ENCODE peak calls at places on chromosomes 13 and 19, in five cellular contexts. One of them, this sample, is unnamed.

GRCh38 chr19:16782719-16783118 is 46.5 kb upstream of the SIN3B start:
- DNase-seq in A172: no peak
- DNase-seq in IMR-90: no peak
- DNase-seq in kidney tubule cell: no peak
- DNase-seq in NAMALWA: no peak
- DNase-seq in this sample: no peak

GRCh38 chr19:41936416-41936850 is 8.2 kb upstream of the ERFL start:
- DNase-seq in kidney tubule cell: no peak
- DNase-seq in NAMALWA: no peak
- DNase-seq in IMR-90: no peak
- DNase-seq in A172: peak; percentile 55
- DNase-seq in this sample: no peak

GRCh38 chr13:59722580-59722900 is 441.2 kb downstream of the DIAPH3 start:
- DNase-seq in NAMALWA: no peak
- DNase-seq in kidney tubule cell: no peak
- DNase-seq in A172: no peak
- DNase-seq in IMR-90: no peak
- DNase-seq in this sample: peak; percentile 24

GRCh38 chr13:50132937-50133276 is 117.7 kb downstream of the KCNRG start:
- DNase-seq in A172: no peak
- DNase-seq in IMR-90: no peak
- DNase-seq in NAMALWA: no peak
- DNase-seq in kidney tubule cell: no peak
- DNase-seq in this sample: no peak

GRCh38 chr13:112896736-112897602 is 72.0 kb upstream of the MCF2L start:
- DNase-seq in kidney tubule cell: peak; percentile 9
- DNase-seq in NAMALWA: no peak
- DNase-seq in IMR-90: no peak
- DNase-seq in A172: no peak
- DNase-seq in this sample: no peak

GRCh38 chr19:49295208-49295880 is 29.6 kb downstream of the SLC6A16 start:
- DNase-seq in A172: no peak
- DNase-seq in IMR-90: no peak
- DNase-seq in kidney tubule cell: no peak
- DNase-seq in NAMALWA: no peak
- DNase-seq in this sample: no peak

GRCh38 chr19:32606289-32606688 is 25.3 kb downstream of the PDCD5 start:
- DNase-seq in IMR-90: no peak
- DNase-seq in kidney tubule cell: no peak
- DNase-seq in A172: no peak
- DNase-seq in NAMALWA: no peak
- DNase-seq in this sample: no peak

GRCh38 chr13:33323766-33324525 is 38.4 kb upstream of the STARD13 start:
- DNase-seq in NAMALWA: no peak
- DNase-seq in kidney tubule cell: no peak
- DNase-seq in A172: no peak
- DNase-seq in IMR-90: peak; percentile 63
- DNase-seq in this sample: no peak

GRCh38 chr19:40217921-40218890 is at the start of gene TTC9B:
- DNase-seq in IMR-90: no peak
- DNase-seq in kidney tubule cell: no peak
- DNase-seq in A172: no peak
- DNase-seq in NAMALWA: no peak
- DNase-seq in this sample: no peak

GRCh38 chr13:95002968-95003813 is 290.8 kb upstream of the SOX21 start:
- DNase-seq in kidney tubule cell: no peak
- DNase-seq in IMR-90: no peak
- DNase-seq in NAMALWA: no peak
- DNase-seq in A172: no peak
- DNase-seq in this sample: no peak

GRCh38 chr13:102555914-102556553 is 40.8 kb upstream of the TPP2 start:
- DNase-seq in kidney tubule cell: peak; percentile 63
- DNase-seq in NAMALWA: peak; percentile 86
- DNase-seq in IMR-90: peak; percentile 26
- DNase-seq in A172: peak; percentile 60
- DNase-seq in this sample: no peak

GRCh38 chr19:1465191-1466016 is 13.6 kb downstream of the C19orf25 start:
- DNase-seq in kidney tubule cell: peak; percentile 67
- DNase-seq in A172: no peak
- DNase-seq in IMR-90: peak; percentile 36
- DNase-seq in NAMALWA: no peak
- DNase-seq in this sample: no peak

GRCh38 chr13:98401936-98402335 is 175.0 kb downstream of the STK24 start:
- DNase-seq in A172: no peak
- DNase-seq in IMR-90: no peak
- DNase-seq in NAMALWA: no peak
- DNase-seq in kidney tubule cell: no peak
- DNase-seq in this sample: no peak

GRCh38 chr19:44725684-44726083 is 22.8 kb upstream of the BCL3 start:
- DNase-seq in IMR-90: no peak
- DNase-seq in kidney tubule cell: no peak
- DNase-seq in A172: no peak
- DNase-seq in NAMALWA: no peak
- DNase-seq in this sample: no peak

GRCh38 chr13:91659583-91660415 is 261.4 kb downstream of the GPC5 start:
- DNase-seq in A172: no peak
- DNase-seq in kidney tubule cell: no peak
- DNase-seq in IMR-90: no peak
- DNase-seq in NAMALWA: no peak
- DNase-seq in this sample: no peak

GRCh38 chr19:14167594-14168138 is 31.3 kb upstream of the ASF1B start:
- DNase-seq in kidney tubule cell: no peak
- DNase-seq in A172: no peak
- DNase-seq in IMR-90: no peak
- DNase-seq in NAMALWA: peak; percentile 30
- DNase-seq in this sample: peak; percentile 31

GRCh38 chr13:33728271-33729037 is 89.5 kb upstream of the RFC3 start:
- DNase-seq in IMR-90: no peak
- DNase-seq in A172: peak; percentile 34
- DNase-seq in NAMALWA: peak; percentile 83
- DNase-seq in kidney tubule cell: peak; percentile 85
- DNase-seq in this sample: no peak

GRCh38 chr19:9037415-9038062 is 27.3 kb upstream of the MUC16 start:
- DNase-seq in NAMALWA: no peak
- DNase-seq in IMR-90: no peak
- DNase-seq in A172: no peak
- DNase-seq in kidney tubule cell: peak; percentile 18
- DNase-seq in this sample: no peak

GRCh38 chr19:48506138-48506733 is 5.4 kb downstream of the LMTK3 start:
- DNase-seq in NAMALWA: peak; percentile 82
- DNase-seq in A172: peak; percentile 21
- DNase-seq in IMR-90: peak; percentile 47
- DNase-seq in kidney tubule cell: peak; percentile 72
- DNase-seq in this sample: no peak

GRCh38 chr19:49094505-49095482 is 9.5 kb downstream of the SNRNP70 start:
- DNase-seq in NAMALWA: no peak
- DNase-seq in IMR-90: no peak
- DNase-seq in A172: no peak
- DNase-seq in kidney tubule cell: no peak
- DNase-seq in this sample: no peak

GRCh38 chr19:29662604-29663404 is 2.5 kb upstream of the PLEKHF1 start:
- DNase-seq in IMR-90: peak; percentile 94
- DNase-seq in A172: peak; percentile 87
- DNase-seq in NAMALWA: no peak
- DNase-seq in kidney tubule cell: peak; percentile 75
- DNase-seq in this sample: no peak

GRCh38 chr13:44876782-44877324 is 112.4 kb downstream of the NUFIP1 start:
- DNase-seq in A172: no peak
- DNase-seq in NAMALWA: peak; percentile 8
- DNase-seq in kidney tubule cell: no peak
- DNase-seq in IMR-90: no peak
- DNase-seq in this sample: no peak

GRCh38 chr13:40565282-40566148 is 100.9 kb downstream of the FOXO1 start:
- DNase-seq in A172: no peak
- DNase-seq in kidney tubule cell: peak; percentile 63
- DNase-seq in NAMALWA: no peak
- DNase-seq in IMR-90: no peak
- DNase-seq in this sample: no peak

GRCh38 chr13:99983401-99984133 is 2.0 kb downstream of the ZIC2 start:
- DNase-seq in kidney tubule cell: no peak
- DNase-seq in IMR-90: no peak
- DNase-seq in NAMALWA: no peak
- DNase-seq in A172: no peak
- DNase-seq in this sample: no peak

GRCh38 chr19:54105796-54106195 is 3.1 kb downstream of the NDUFA3 start:
- DNase-seq in kidney tubule cell: no peak
- DNase-seq in A172: no peak
- DNase-seq in NAMALWA: no peak
- DNase-seq in IMR-90: no peak
- DNase-seq in this sample: no peak

GRCh38 chr19:55254625-55254977 is 4.2 kb downstream of the PPP6R1 start:
- DNase-seq in IMR-90: no peak
- DNase-seq in kidney tubule cell: no peak
- DNase-seq in NAMALWA: peak; percentile 38
- DNase-seq in A172: no peak
- DNase-seq in this sample: no peak

This sample was measured in CMK.